ENCODE peak calls at places on chromosomes 5 and 9, in eight cellular contexts. X is Panc1, T is ovary, R is stomach, Q is heart right ventricle, E is left lung, C is AG04450, D is HFF-Myc. W is an unnamed sample.
A peak's percentile ranks its signal among the peaks of the same experiment; 100 is the strongest.

GRCh38 chr5:147455321-147455720 is 54.5 kb downstream of the DPYSL3 start:
- DNase-seq in R (no peak), Q (no peak), X (no peak), D (peak; percentile 63), T (no peak), E (no peak), C (no peak), W (peak; percentile 88)

GRCh38 chr9:35076848-35077247 is 2.9 kb downstream of the FANCG start:
- DNase-seq in R (no peak), D (no peak), C (no peak), Q (no peak), E (no peak), T (no peak), X (no peak), W (no peak)

GRCh38 chr5:104817127-104817526 is 1254.5 kb upstream of the NUDT12 start:
- DNase-seq in X (no peak), E (no peak), D (no peak), T (no peak), R (no peak), Q (no peak), C (no peak), W (no peak)

GRCh38 chr5:79130781-79131180 is 19.2 kb downstream of the BHMT start:
- DNase-seq in T (no peak), Q (no peak), R (no peak), E (no peak), X (no peak), C (no peak), D (no peak), W (no peak)

GRCh38 chr5:109468737-109469420 is 59.1 kb upstream of the PJA2 start:
- DNase-seq in X (peak; percentile 63), T (peak; percentile 88), E (peak; percentile 97), R (peak; percentile 99), Q (peak; percentile 98), C (peak; percentile 78), D (peak; percentile 95), W (peak; percentile 96)

GRCh38 chr9:93206576-93207155 is 22.7 kb downstream of the WNK2 start:
- DNase-seq in Q (no peak), X (no peak), R (no peak), C (no peak), D (no peak), T (no peak), E (no peak), W (no peak)

GRCh38 chr5:159915913-159916840 is at the start of gene ADRA1B:
- DNase-seq in X (no peak), R (peak; percentile 73), C (no peak), D (no peak), E (peak; percentile 65), T (peak; percentile 89), Q (peak; percentile 62), W (peak; percentile 55)

GRCh38 chr5:109409061-109409843 is 522 bp downstream of the PJA2 start:
- DNase-seq in R (peak; percentile 65), Q (peak; percentile 75), T (peak; percentile 80), C (no peak), E (peak; percentile 83), X (no peak), D (peak; percentile 39), W (peak; percentile 74)

GRCh38 chr5:151597749-151598148 is 6.6 kb upstream of the FAT2 start:
- DNase-seq in Q (no peak), R (no peak), T (no peak), C (no peak), D (no peak), X (no peak), E (no peak), W (no peak)

GRCh38 chr5:160555836-160556660 is 134.4 kb downstream of the PTTG1 start:
- DNase-seq in T (no peak), X (no peak), R (no peak), Q (no peak), C (no peak), E (no peak), D (no peak), W (peak; percentile 30)

GRCh38 chr5:92268343-92268742 is 885.2 kb upstream of the ARRDC3 start:
- DNase-seq in E (no peak), Q (no peak), R (no peak), T (no peak), D (no peak), X (no peak), C (no peak), W (no peak)

GRCh38 chr9:76297721-76298239 is 96.4 kb downstream of the RFK start:
- DNase-seq in X (no peak), R (no peak), D (peak; percentile 65), C (no peak), T (peak; percentile 52), Q (peak; percentile 40), E (peak; percentile 41), W (no peak)

GRCh38 chr5:148457183-148457620 is 73.4 kb downstream of the FBXO38 start:
- DNase-seq in E (no peak), T (no peak), C (no peak), D (no peak), R (no peak), X (no peak), Q (no peak), W (peak; percentile 60)

GRCh38 chr9:124412228-124412575 is 3.0 kb downstream of the PSMB7 start:
- DNase-seq in T (no peak), C (no peak), Q (no peak), X (no peak), R (no peak), D (no peak), E (no peak), W (peak; percentile 48)

GRCh38 chr9:124411514-124412227 is 3.6 kb downstream of the PSMB7 start:
- DNase-seq in Q (no peak), C (no peak), X (peak; percentile 46), T (no peak), D (no peak), R (no peak), E (no peak), W (peak; percentile 51)

GRCh38 chr9:124414612-124415011 is 630 bp downstream of the PSMB7 start:
- DNase-seq in R (no peak), X (no peak), Q (no peak), C (no peak), T (no peak), D (no peak), E (no peak), W (no peak)

GRCh38 chr9:124409410-124409809 is 5.8 kb downstream of the PSMB7 start:
- DNase-seq in E (no peak), R (no peak), T (no peak), D (no peak), X (no peak), Q (no peak), C (no peak), W (no peak)

GRCh38 chr9:124410321-124410913 is 4.8 kb downstream of the PSMB7 start:
- DNase-seq in E (no peak), R (no peak), D (no peak), C (no peak), Q (no peak), T (no peak), X (no peak), W (no peak)
- TF ChIP-seq CTCF in E (no peak), R (no peak), D (peak; percentile 6), C (peak; percentile 51), Q (no peak), T (no peak), X (peak; percentile 60), W (peak; percentile 25)

GRCh38 chr5:1010181-1010510 is 1.5 kb downstream of the NKD2 start:
- DNase-seq in C (no peak), E (no peak), R (no peak), D (no peak), T (no peak), Q (no peak), X (no peak), W (no peak)
- TF ChIP-seq CTCF in C (no peak), E (no peak), R (no peak), D (peak; percentile 17), T (no peak), Q (no peak), X (peak; percentile 51), W (no peak)

GRCh38 chr9:133876144-133876543 is 116.0 kb downstream of the VAV2 start:
- DNase-seq in X (no peak), E (no peak), T (no peak), R (no peak), Q (no peak), D (no peak), C (no peak), W (peak; percentile 17)
- TF ChIP-seq CTCF in X (no peak), E (no peak), T (no peak), R (no peak), Q (no peak), D (peak; percentile 36), C (peak; percentile 20), W (peak; percentile 25)

DNA sequence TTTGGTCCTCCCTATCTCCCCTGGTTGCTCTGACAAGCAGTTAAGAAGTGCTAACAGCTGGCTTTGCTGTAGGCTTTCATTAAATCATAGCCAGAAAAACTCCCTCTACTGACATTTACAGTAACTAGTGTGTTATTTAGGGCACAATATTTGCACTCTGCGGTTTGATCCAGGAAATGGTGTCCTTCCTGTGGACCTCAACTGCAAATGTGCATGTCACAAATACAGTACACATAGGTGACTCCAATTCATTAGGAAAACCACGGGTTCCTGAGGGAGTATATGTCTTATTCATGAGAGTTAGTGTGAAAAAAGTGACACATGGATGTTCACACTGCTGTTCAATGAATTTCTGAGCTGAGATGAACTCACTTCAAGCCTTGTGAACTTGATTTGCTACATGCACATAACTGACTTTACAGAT is 281.6 kb downstream of the EFNA5 start:
- DNase-seq in T (no peak), E (no peak), C (no peak), D (peak; percentile 45), R (peak; percentile 29), X (peak; percentile 87), Q (no peak), W (peak; percentile 67)
- TF ChIP-seq CTCF in T (no peak), E (no peak), C (no peak), D (no peak), R (no peak), X (peak; percentile 25), Q (no peak), W (no peak)

GRCh38 chr5:54326662-54327145 is 16.3 kb upstream of the ARL15 start:
- DNase-seq in D (no peak), T (no peak), C (no peak), X (no peak), E (no peak), Q (no peak), R (no peak), W (no peak)
- TF ChIP-seq CTCF in D (no peak), T (no peak), C (no peak), X (no peak), E (no peak), Q (no peak), R (no peak), W (no peak)

DNA sequence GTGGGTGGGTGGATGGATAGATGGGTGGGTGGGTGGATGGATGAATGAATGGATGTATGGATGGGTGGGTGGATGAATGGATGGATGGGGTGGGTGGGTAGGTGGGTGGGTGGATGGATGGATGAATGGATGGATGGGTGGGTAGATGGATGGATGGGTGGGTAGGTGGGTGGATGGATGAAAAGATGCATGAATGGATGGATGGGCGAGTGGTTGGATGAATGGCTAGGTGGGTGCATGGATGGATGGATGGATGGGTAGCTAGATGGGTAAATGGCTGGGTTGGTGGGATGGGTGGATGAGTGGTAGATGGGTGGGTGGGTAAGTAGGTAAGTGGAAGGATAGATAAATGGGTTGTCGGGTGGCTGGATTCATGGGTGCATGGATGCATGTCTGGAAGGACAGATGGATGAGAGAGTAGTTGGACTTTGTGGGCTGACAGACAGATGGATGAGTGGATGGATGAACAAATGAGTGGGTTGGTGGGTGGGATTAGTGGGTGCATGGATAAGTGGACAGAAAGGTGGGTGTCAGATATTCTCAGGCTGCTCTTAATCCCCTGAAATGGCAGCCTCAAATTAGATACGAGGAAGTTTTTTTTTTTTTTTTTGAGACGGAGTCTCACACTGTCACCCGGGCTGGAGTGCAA is 100.8 kb upstream of the SARDH start:
- DNase-seq in E (no peak), C (no peak), D (no peak), X (no peak), Q (no peak), T (no peak), R (no peak), W (no peak)
- TF ChIP-seq CTCF in E (no peak), C (no peak), D (no peak), X (no peak), Q (no peak), T (no peak), R (no peak), W (no peak)

W was measured in MCF 10A.